ENCODE peak calls at places on chromosomes 7 and 10, in five cellular contexts. R is HL-60, M is omental fat pad, I is GM23338, T is IMR-90. Z is an unnamed sample.

GRCh38 chr7:134932707-134933370 is 53.5 kb upstream of the AGBL3 start:
- DNase-seq in R (no peak), M (no peak), I (no peak), T (peak), Z (no peak)

GRCh38 chr10:133026726-133027395 is 60.9 kb upstream of the ADGRA1 start:
- DNase-seq in R (no peak), M (no peak), I (no peak), T (no peak), Z (no peak)

GRCh38 chr10:76729804-76730203 is 907.8 kb downstream of the KCNMA1 start:
- DNase-seq in R (no peak), M (no peak), I (no peak), T (no peak), Z (no peak)

GRCh38 chr7:98240961-98241673 is 10.9 kb downstream of the TECPR1 start:
- DNase-seq in R (no peak), M (no peak), I (peak), T (peak), Z (peak)

GRCh38 chr10:4830546-4830945 is 4.5 kb downstream of the AKR1E2 start:
- DNase-seq in R (no peak), M (no peak), I (no peak), T (no peak), Z (no peak)

GRCh38 chr7:69429817-69430501 is 168.3 kb upstream of the AUTS2 start:
- DNase-seq in R (no peak), M (no peak), I (peak), T (no peak), Z (no peak)

GRCh38 chr10:73973427-73973826 is 24.5 kb upstream of the VCL start:
- DNase-seq in R (no peak), M (no peak), I (no peak), T (no peak), Z (no peak)

GRCh38 chr7:112782498-112782897 is 7.7 kb downstream of the TMEM168 start:
- DNase-seq in R (no peak), M (no peak), I (no peak), T (no peak), Z (peak)

GRCh38 chr7:83546586-83546985 is 102.4 kb downstream of the SEMA3E start:
- DNase-seq in R (no peak), M (no peak), I (no peak), T (peak), Z (no peak)

GRCh38 chr10:4093438-4093837 is 308.4 kb upstream of the KLF6 start:
- DNase-seq in R (no peak), M (no peak), I (no peak), T (no peak), Z (no peak)

GRCh38 chr10:48506147-48506917 is 98.5 kb downstream of the ARHGAP22 start:
- DNase-seq in R (no peak), M (no peak), I (no peak), T (peak), Z (peak)

GRCh38 chr10:88107296-88107695 is 243.9 kb downstream of the PTEN start:
- DNase-seq in R (no peak), M (no peak), I (no peak), T (no peak), Z (no peak)

GRCh38 chr10:33706746-33707145 is 372.3 kb upstream of the NRP1 start:
- DNase-seq in R (no peak), M (no peak), I (no peak), T (peak), Z (no peak)

GRCh38 chr10:49083256-49083655 is 32.1 kb downstream of the VSTM4 start:
- DNase-seq in R (no peak), M (no peak), I (no peak), T (no peak), Z (no peak)

GRCh38 chr7:105713488-105714465 is 132.5 kb upstream of the EFCAB10 start:
- DNase-seq in R (no peak), M (no peak), I (no peak), T (no peak), Z (no peak)

GRCh38 chr7:102201576-102201975 is 85.1 kb upstream of the SH2B2 start:
- DNase-seq in R (no peak), M (no peak), I (no peak), T (no peak), Z (no peak)

GRCh38 chr7:27158436-27159277 is 2.2 kb upstream of the HOXA7 start:
- DNase-seq in R (no peak), M (peak), I (peak), T (no peak), Z (no peak)

GRCh38 chr7:43328785-43329380 is 216.4 kb downstream of the HECW1 start:
- DNase-seq in R (no peak), M (no peak), I (no peak), T (no peak), Z (no peak)

GRCh38 chr10:43070121-43071085 is 6.5 kb upstream of the RET start:
- DNase-seq in R (no peak), M (no peak), I (peak), T (no peak), Z (no peak)

GRCh38 chr7:116525913-116526857 is 1.3 kb downstream of the CAV1 start:
- DNase-seq in R (peak), M (no peak), I (peak), T (peak), Z (peak)

GRCh38 chr7:50662059-50662689 is 97.0 kb upstream of the DDC start:
- DNase-seq in R (no peak), M (no peak), I (no peak), T (no peak), Z (no peak)

GRCh38 chr10:119252051-119252465 is 44.7 kb downstream of the GRK5 start:
- DNase-seq in R (no peak), M (no peak), I (no peak), T (peak), Z (no peak)

DNA sequence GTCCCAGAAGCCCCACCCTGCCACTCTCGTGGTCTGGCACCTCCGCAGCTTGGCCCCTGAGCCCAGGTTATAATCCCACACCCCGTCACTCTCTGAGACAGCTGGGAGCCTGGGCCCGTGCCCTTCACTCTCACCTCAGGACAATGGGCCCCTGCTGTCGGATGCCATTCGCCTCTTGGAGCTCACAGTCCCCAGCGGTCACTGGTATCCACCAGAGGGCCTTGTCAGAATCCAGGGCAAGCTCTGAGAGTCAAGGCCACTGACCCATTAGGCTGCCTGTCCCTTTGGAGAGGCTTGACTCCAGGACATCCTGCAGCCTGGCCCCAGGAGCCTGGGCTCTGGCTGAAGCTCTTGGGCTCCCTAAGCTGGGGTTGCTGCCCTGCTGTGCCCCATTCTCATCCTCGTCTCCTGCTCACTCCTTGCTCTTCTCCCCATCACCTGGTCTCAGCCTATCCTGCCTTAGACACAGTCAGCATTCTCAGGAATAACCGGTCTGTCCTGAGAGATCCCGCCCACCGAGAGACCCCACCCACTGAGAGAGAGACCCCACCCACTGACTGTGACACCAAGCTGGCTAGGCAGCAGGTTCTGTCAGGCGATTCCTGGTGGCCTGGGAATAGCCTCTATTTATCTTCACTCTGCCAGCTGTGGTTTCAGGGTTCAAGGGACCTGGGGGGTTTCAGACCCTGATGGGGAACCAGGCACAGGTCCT is 27.7 kb downstream of the CPXM2 start:
- DNase-seq in R (no peak), M (no peak), I (peak), T (no peak), Z (no peak)
- TF ChIP-seq CTCF in R (no peak), M (no peak), I (peak), T (no peak), Z (no peak)

GRCh38 chr7:123143206-123143605 is 56.6 kb downstream of the SLC13A1 start:
- DNase-seq in R (no peak), M (no peak), I (no peak), T (no peak), Z (no peak)
- TF ChIP-seq CTCF in R (no peak), M (no peak), I (no peak), T (no peak), Z (no peak)

GRCh38 chr10:35781643-35782035 is 139.5 kb upstream of the FZD8 start:
- DNase-seq in R (no peak), M (no peak), I (peak), T (no peak), Z (no peak)
- TF ChIP-seq CTCF in R (no peak), M (no peak), I (peak), T (peak), Z (no peak)

GRCh38 chr10:7541137-7542087 is 125.4 kb downstream of the ITIH5 start:
- DNase-seq in R (no peak), M (no peak), I (peak), T (peak), Z (no peak)
- TF ChIP-seq CTCF in R (no peak), M (no peak), I (no peak), T (no peak), Z (no peak)

GRCh38 chr10:92640110-92640509 is 47.2 kb downstream of the KIF11 start:
- DNase-seq in R (no peak), M (no peak), I (no peak), T (peak), Z (no peak)
- TF ChIP-seq CTCF in R (no peak), M (no peak), I (no peak), T (peak), Z (no peak)

GRCh38 chr7:109092268-109092667 is 522.6 kb downstream of the DNAJB9 start:
- DNase-seq in R (no peak), M (no peak), I (peak), T (no peak), Z (no peak)
- TF ChIP-seq CTCF in R (no peak), M (no peak), I (no peak), T (no peak), Z (no peak)

GRCh38 chr7:33674804-33675411 is 230.4 kb upstream of the BMPER start:
- DNase-seq in R (no peak), M (no peak), I (peak), T (no peak), Z (peak)

GRCh38 chr7:33677556-33677955 is 227.8 kb upstream of the BMPER start:
- DNase-seq in R (no peak), M (no peak), I (no peak), T (peak), Z (no peak)

GRCh38 chr7:33669251-33669670 is 236.1 kb upstream of the BMPER start:
- DNase-seq in R (no peak), M (no peak), I (peak), T (no peak), Z (no peak)

GRCh38 chr7:33671521-33672262 is 233.6 kb upstream of the BMPER start:
- DNase-seq in R (no peak), M (no peak), I (no peak), T (no peak), Z (no peak)

DNA sequence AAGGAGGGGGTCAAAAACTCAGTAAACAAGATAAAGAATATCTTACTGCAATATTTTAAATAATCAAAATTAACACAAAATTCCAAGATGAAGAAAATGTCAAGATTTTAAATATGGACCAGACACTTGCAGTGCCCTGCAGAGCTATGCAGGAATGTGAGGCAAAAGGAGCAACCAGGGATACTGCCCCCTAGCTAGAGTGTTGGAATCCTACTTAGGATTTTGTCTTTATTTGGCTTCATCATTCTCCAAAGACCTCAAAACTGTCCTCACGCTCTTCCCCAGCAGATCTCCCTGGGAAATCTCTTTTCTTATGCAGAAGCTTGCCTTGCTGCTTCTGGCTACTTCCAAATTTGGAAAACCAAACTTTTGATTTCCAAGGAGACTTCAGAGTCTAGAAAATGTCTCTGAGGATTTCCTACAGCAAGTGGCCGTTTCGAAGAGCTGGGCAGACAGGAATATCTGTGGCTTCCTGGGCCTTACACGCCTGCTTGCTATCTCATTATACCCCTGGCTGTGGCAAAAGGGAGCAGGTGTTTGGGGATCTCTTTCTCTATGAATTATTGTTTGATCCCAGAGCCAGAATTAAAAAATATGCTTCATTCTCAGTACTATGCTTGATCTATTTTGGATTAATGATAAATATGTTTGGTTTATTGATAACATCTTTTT is 232.2 kb upstream of the BMPER start:
- DNase-seq in R (no peak), M (no peak), I (peak), T (no peak), Z (no peak)
- TF ChIP-seq CTCF in R (no peak), M (no peak), I (peak), T (no peak), Z (no peak)

GRCh38 chr7:30446266-30446665 is 32.3 kb downstream of the NOD1 start:
- DNase-seq in R (no peak), M (no peak), I (no peak), T (no peak), Z (no peak)

GRCh38 chr7:30450123-30450982 is 28.2 kb downstream of the NOD1 start:
- DNase-seq in R (no peak), M (no peak), I (peak), T (no peak), Z (no peak)

GRCh38 chr7:30447466-30447865 is 31.1 kb downstream of the NOD1 start:
- DNase-seq in R (no peak), M (no peak), I (no peak), T (no peak), Z (no peak)

GRCh38 chr7:30448461-30449189 is 30.0 kb downstream of the NOD1 start:
- DNase-seq in R (no peak), M (no peak), I (no peak), T (no peak), Z (no peak)

DNA sequence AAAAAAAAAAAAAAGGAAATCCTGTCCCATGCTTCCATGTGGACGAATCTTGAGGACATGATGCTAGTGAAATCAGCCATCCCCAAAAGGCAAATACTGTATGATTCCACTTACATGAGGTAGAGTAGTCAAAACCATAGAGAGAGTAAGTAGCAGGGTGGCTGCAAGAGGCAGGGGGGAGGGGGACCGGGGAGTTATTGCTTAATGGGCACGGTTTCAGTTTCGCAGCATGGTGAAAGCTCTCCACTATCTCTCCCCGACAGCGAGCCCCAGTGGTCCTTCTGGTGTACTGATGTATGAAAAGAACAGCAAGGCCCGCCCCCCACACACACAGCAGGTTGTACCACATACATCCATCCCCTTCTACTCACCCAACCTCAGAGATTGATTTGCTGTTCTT is 32.8 kb downstream of the NOD1 start:
- DNase-seq in R (peak), M (peak), I (peak), T (peak), Z (peak)
- TF ChIP-seq CTCF in R (peak), M (no peak), I (peak), T (peak), Z (peak)